ENCODE peak calls at places on chromosomes 4 and X, in nine cellular contexts. Z, D, Q, J, E, H, U, G and P are unnamed samples.

GRCh38 chrX:109774706-109775105 is 41.6 kb upstream of the ACSL4 start:
- DNase-seq in J (no peak), D (no peak), Q (no peak), E (no peak), G (no peak), H (no peak), U (no peak), Z (no peak), P (no peak)

GRCh38 chr4:2689825-2690700 is 66.1 kb downstream of the TNIP2 start:
- DNase-seq in H (no peak), Z (no peak), U (no peak), D (peak; percentile 16), E (no peak), J (no peak), Q (no peak), G (no peak), P (peak; percentile 90)

GRCh38 chr4:126738926-126739325 is 893.8 kb upstream of the INTU start:
- DNase-seq in D (no peak), Z (no peak), H (no peak), J (no peak), Q (no peak), U (no peak), E (no peak), G (no peak), P (no peak)

GRCh38 chrX:44384688-44385338 is 41.3 kb upstream of the EFHC2 start:
- DNase-seq in J (no peak), G (no peak), H (no peak), Q (no peak), Z (no peak), D (no peak), U (no peak), E (no peak), P (no peak)

GRCh38 chrX:40062525-40063193 is 35.1 kb downstream of the BCOR start:
- DNase-seq in U (peak; percentile 30), J (no peak), G (peak; percentile 90), Q (no peak), H (no peak), E (no peak), Z (peak; percentile 31), D (no peak), P (no peak)

GRCh38 chr4:24137963-24138601 is 248.2 kb upstream of the PPARGC1A start:
- DNase-seq in G (no peak), U (no peak), E (no peak), Q (no peak), D (peak; percentile 73), H (no peak), Z (no peak), J (peak; percentile 37), P (no peak)

GRCh38 chrX:69317721-69318120 is 152.5 kb upstream of the PJA1 start:
- DNase-seq in D (no peak), E (no peak), J (no peak), H (no peak), Q (no peak), U (no peak), G (no peak), Z (no peak), P (peak; percentile 34)

GRCh38 chrX:3026074-3026588 is 15.1 kb upstream of the ARSF start:
- DNase-seq in E (no peak), U (no peak), J (peak; percentile 11), H (no peak), Q (no peak), D (no peak), G (no peak), Z (no peak), P (no peak)

GRCh38 chr4:186248643-186249042 is 17.3 kb upstream of the F11 start:
- DNase-seq in J (no peak), U (no peak), G (no peak), H (no peak), Q (no peak), D (no peak), Z (no peak), E (no peak), P (no peak)

GRCh38 chr4:153971878-153972277 is 183.0 kb upstream of the SFRP2 start:
- DNase-seq in H (no peak), Z (no peak), D (no peak), Q (no peak), E (no peak), G (no peak), J (no peak), U (no peak), P (no peak)

GRCh38 chr4:88747351-88747750 is 49.7 kb upstream of the NAP1L5 start:
- DNase-seq in D (no peak), G (no peak), E (no peak), H (no peak), Z (no peak), J (no peak), U (no peak), Q (no peak), P (no peak)

GRCh38 chr4:56613101-56613862 is 67.8 kb downstream of the HOPX start:
- DNase-seq in Q (no peak), D (no peak), H (no peak), G (no peak), U (no peak), E (no peak), J (peak; percentile 26), Z (no peak), P (no peak)

GRCh38 chrX:154063234-154063633 is 34.3 kb downstream of the MECP2 start:
- DNase-seq in U (no peak), E (no peak), J (no peak), D (no peak), H (no peak), Z (no peak), Q (no peak), G (no peak), P (no peak)

GRCh38 chrX:9604908-9605306 is 140.0 kb downstream of the TBL1X start:
- DNase-seq in E (no peak), G (no peak), Z (no peak), H (no peak), Q (no peak), U (no peak), D (no peak), J (no peak), P (no peak)

GRCh38 chrX:37599735-37600134 is 28.3 kb downstream of the LANCL3 start:
- DNase-seq in D (no peak), Q (peak; percentile 58), H (no peak), J (peak; percentile 26), Z (no peak), E (no peak), U (no peak), G (no peak), P (no peak)

DNA sequence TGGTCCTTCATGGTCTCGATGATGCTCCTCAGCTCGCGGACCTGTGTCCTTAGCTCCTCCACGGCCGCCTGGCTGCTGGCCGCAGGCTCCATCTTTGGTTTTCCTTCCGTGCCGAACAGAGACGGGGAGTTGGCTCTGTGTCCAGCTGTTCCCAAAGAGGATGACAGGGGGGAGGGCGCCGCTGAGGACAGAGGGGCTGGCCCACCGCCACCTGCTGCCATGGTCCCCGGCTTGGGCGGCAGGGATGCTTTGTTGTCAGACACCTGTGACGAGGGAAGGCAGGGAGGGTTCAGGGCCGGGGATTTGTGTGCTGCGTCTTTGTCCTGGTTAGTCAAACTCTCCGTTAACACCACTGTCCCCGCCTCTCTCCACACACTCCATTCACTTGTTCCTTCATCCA is 26.6 kb upstream of the MAP3K15 start:
- DNase-seq in H (no peak), J (no peak), D (no peak), E (no peak), G (no peak), U (no peak), Q (no peak), Z (no peak), P (no peak)
- H3K36me3 ChIP-seq in H (no peaks in the 10 kb centered on the region), J (no peaks in the 10 kb centered on the region), D (no peaks in the 10 kb centered on the region), E (peaks cover 4% of the 10 kb centered on the region), G (no peaks in the 10 kb centered on the region), U (no peaks in the 10 kb centered on the region), Q (no peaks in the 10 kb centered on the region), Z (no peaks in the 10 kb centered on the region), P (no peaks in the 10 kb centered on the region)

DNA sequence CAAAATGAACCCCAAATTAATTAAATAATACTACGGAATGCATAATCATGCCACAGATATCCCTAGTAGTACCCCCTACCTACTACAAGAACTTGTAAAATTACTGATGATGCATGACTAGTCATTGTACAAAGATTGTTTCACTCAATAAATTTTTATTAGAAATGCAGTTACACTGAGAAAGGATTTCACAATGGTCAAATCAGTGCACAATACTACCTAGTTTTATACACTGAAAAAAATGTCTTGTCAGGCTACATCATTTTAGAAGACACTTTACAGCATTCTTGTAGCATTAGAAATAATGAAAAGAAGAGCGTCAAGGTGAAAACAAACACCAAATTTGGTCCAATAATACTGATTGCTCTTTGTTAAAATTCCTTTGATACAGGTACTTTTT is 178.8 kb downstream of the GPM6A start:
- DNase-seq in Z (no peak), G (no peak), U (no peak), D (no peak), J (no peak), H (no peak), E (no peak), Q (no peak), P (no peak)
- H3K4me3 ChIP-seq in Z (no peak overlapping the region), G (no peak overlapping the region), U (no peak overlapping the region), D (no peak overlapping the region), J (no peak overlapping the region), H (no peak overlapping the region), E (no peak overlapping the region), Q (no peak overlapping the region), P (no peak overlapping the region)

GRCh38 chr4:147034372-147034771 is 88.7 kb upstream of the TTC29 start:
- DNase-seq in H (no peak), E (no peak), G (no peak), Q (no peak), U (no peak), D (no peak), Z (no peak), J (no peak), P (no peak)
- TF ChIP-seq POLR2A in H (no peak), E (no peak), G (no peak), Q (no peak), U (no peak), D (no peak), Z (no peak), J (no peak), P (no peak)

DNA sequence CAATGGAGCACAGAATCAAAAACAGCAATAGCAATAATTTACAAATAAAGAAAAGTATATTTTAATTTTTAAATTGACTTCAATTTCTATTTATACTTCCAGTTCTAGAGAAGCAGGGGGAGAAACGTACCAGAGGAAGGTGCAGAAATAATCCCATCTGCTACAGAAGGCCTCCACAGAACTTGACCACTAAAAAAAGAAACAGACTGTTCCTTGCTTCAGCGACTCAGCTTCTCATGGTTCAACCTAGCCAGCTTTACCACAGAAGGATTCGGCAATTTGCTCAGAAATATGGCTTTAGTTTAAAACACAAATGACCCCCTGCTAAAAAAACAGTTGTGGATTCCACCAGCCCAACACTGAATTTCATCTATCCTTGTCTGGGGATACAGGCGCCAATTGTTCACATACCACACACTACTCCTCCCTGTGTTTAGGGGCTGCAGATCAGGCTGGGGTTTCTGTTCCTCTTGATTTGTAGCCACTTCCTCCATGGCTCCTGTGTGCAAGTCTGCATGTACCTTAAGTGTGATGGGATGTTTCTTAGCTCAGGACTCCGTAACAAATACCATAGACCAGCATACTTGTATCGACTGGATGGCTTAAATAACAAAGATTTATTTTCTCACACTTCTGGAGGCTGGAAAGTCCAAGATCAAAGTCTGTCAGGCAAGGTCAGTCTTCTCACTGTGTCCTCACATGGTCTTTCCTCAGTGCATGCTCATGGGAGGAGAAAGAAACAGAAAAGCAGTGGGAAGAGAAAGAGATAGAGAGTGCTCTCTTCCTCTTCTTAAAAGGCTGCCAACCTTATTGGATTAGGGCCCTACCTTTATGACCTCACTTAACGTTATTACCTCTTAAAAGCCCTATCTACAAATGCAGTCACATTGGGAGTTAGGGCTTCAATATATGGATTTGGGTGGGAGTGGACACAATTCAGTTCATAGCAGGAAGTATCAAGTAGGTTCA is 79.1 kb downstream of the AMOT start:
- DNase-seq in D (no peak), G (no peak), Q (no peak), H (no peak), Z (no peak), U (no peak), J (no peak), E (no peak), P (no peak)
- H3K36me3 ChIP-seq in D (no peaks in the 10 kb centered on the region), G (no peaks in the 10 kb centered on the region), Q (no peaks in the 10 kb centered on the region), H (no peaks in the 10 kb centered on the region), Z (no peaks in the 10 kb centered on the region), U (no peaks in the 10 kb centered on the region), J (no peaks in the 10 kb centered on the region), E (no peaks in the 10 kb centered on the region), P (no peaks in the 10 kb centered on the region)